ENCODE peak calls at places on chromosome 13, in four cellular contexts. One of them, this sample, is unnamed.

GRCh38 chr13:102401755-102402154 is at the start of gene FGF14:
- DNase-seq in lung: no peak
- DNase-seq in MM.1S: no peak
- DNase-seq in AG04450: no peak
- DNase-seq in this sample: no peak

GRCh38 chr13:44298314-44298713 is 75.3 kb upstream of the SERP2 start:
- DNase-seq in lung: no peak
- DNase-seq in AG04450: no peak
- DNase-seq in MM.1S: no peak
- DNase-seq in this sample: no peak

GRCh38 chr13:74062933-74063332 is 71.3 kb downstream of the KLF12 start:
- DNase-seq in AG04450: no peak
- DNase-seq in MM.1S: peak
- DNase-seq in lung: no peak
- DNase-seq in this sample: peak

GRCh38 chr13:97134364-97135095 is 87.6 kb upstream of the MBNL2 start:
- DNase-seq in MM.1S: no peak
- DNase-seq in AG04450: no peak
- DNase-seq in lung: no peak
- DNase-seq in this sample: no peak

GRCh38 chr13:27370305-27370853 is 54.0 kb upstream of the GTF3A start:
- DNase-seq in AG04450: no peak
- DNase-seq in MM.1S: no peak
- DNase-seq in lung: no peak
- DNase-seq in this sample: no peak

GRCh38 chr13:29435125-29435911 is 160.2 kb downstream of the SLC7A1 start:
- DNase-seq in MM.1S: no peak
- DNase-seq in AG04450: peak
- DNase-seq in lung: no peak
- DNase-seq in this sample: no peak

GRCh38 chr13:87923713-87924112 is 252.5 kb downstream of the SLITRK5 start:
- DNase-seq in MM.1S: no peak
- DNase-seq in lung: no peak
- DNase-seq in AG04450: no peak
- DNase-seq in this sample: no peak

GRCh38 chr13:107373551-107373950 is 805.6 kb upstream of the ARGLU1 start:
- DNase-seq in MM.1S: no peak
- DNase-seq in AG04450: peak
- DNase-seq in lung: no peak
- DNase-seq in this sample: no peak

GRCh38 chr13:22625691-22626090 is 555.1 kb upstream of the SGCG start:
- DNase-seq in MM.1S: no peak
- DNase-seq in AG04450: no peak
- DNase-seq in lung: no peak
- DNase-seq in this sample: no peak

GRCh38 chr13:110326263-110326904 is 19.3 kb downstream of the COL4A2 start:
- DNase-seq in lung: no peak
- DNase-seq in MM.1S: no peak
- DNase-seq in AG04450: no peak
- DNase-seq in this sample: no peak

GRCh38 chr13:109779074-109779473 is 7.3 kb downstream of the IRS2 start:
- DNase-seq in AG04450: no peak
- DNase-seq in MM.1S: no peak
- DNase-seq in lung: no peak
- DNase-seq in this sample: no peak

GRCh38 chr13:110442946-110443632 is 118.4 kb downstream of the RAB20 start:
- DNase-seq in AG04450: no peak
- DNase-seq in lung: no peak
- DNase-seq in MM.1S: no peak
- DNase-seq in this sample: no peak

GRCh38 chr13:20814224-20814910 is 40.6 kb upstream of the EEF1AKMT1 start:
- DNase-seq in AG04450: peak
- DNase-seq in MM.1S: no peak
- DNase-seq in lung: peak
- DNase-seq in this sample: no peak

GRCh38 chr13:78977311-78977710 is 318.4 kb upstream of the OBI1 start:
- DNase-seq in AG04450: no peak
- DNase-seq in MM.1S: no peak
- DNase-seq in lung: no peak
- DNase-seq in this sample: no peak

GRCh38 chr13:30346789-30347167 is 39.4 kb upstream of the KATNAL1 start:
- DNase-seq in AG04450: no peak
- DNase-seq in MM.1S: no peak
- DNase-seq in lung: no peak
- DNase-seq in this sample: no peak

GRCh38 chr13:20492641-20493040 is 33.0 kb downstream of the CRYL1 start:
- DNase-seq in AG04450: no peak
- DNase-seq in MM.1S: no peak
- DNase-seq in lung: no peak
- DNase-seq in this sample: peak

GRCh38 chr13:76939215-76939614 is 9.1 kb upstream of the ACOD1 start:
- DNase-seq in MM.1S: no peak
- DNase-seq in lung: no peak
- DNase-seq in AG04450: no peak
- DNase-seq in this sample: no peak

GRCh38 chr13:51262501-51263211 is 40.5 kb downstream of the FAM124A start:
- DNase-seq in lung: no peak
- DNase-seq in MM.1S: no peak
- DNase-seq in AG04450: no peak
- DNase-seq in this sample: no peak

GRCh38 chr13:91962946-91963345 is 564.5 kb downstream of the GPC5 start:
- DNase-seq in MM.1S: no peak
- DNase-seq in AG04450: no peak
- DNase-seq in lung: no peak
- DNase-seq in this sample: no peak

GRCh38 chr13:113400621-113401451 is 36.9 kb upstream of the GRTP1 start:
- DNase-seq in lung: no peak
- DNase-seq in MM.1S: no peak
- DNase-seq in AG04450: no peak
- DNase-seq in this sample: no peak

GRCh38 chr13:109516196-109516595 is 270.2 kb downstream of the IRS2 start:
- DNase-seq in lung: no peak
- DNase-seq in MM.1S: no peak
- DNase-seq in AG04450: no peak
- DNase-seq in this sample: no peak

GRCh38 chr13:63492604-63493003 is 2077.0 kb upstream of the PCDH20 start:
- DNase-seq in lung: no peak
- DNase-seq in AG04450: no peak
- DNase-seq in MM.1S: no peak
- DNase-seq in this sample: no peak
- TF ChIP-seq CTCF in lung: no peak
- TF ChIP-seq CTCF in AG04450: no peak
- TF ChIP-seq CTCF in MM.1S: no peak
- TF ChIP-seq CTCF in this sample: no peak

DNA sequence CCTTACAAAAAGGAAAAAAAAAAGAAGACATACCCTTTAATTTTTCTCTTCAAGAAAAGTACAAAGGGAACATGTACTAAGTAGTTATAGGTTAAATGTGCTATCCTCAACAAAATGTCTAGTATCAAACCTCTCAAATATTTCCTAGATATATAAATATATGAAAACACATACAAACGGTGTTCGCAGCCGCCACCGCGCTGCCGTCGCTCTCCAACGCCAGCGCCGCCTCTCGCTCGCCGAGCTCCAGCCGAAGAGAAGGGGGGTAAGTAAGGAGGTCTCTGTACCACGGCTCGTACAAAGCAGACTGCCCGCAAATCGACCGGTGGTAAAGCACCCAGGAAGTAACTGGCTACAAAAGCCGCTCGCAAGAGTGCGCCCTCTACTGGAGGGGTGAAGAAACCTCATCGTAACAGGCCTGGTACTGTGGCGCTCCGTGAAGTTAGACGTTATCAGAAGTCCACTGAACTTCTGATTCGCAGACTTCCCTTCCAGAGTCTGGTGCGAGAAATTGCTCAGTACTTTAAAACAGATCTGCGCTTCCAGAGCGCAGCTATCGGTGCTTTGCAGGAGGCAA is 192.1 kb downstream of the DACH1 start:
- DNase-seq in MM.1S: no peak
- DNase-seq in lung: no peak
- DNase-seq in AG04450: no peak
- DNase-seq in this sample: no peak
- TF ChIP-seq CTCF in MM.1S: no peak
- TF ChIP-seq CTCF in lung: no peak
- TF ChIP-seq CTCF in AG04450: peak
- TF ChIP-seq CTCF in this sample: peak

GRCh38 chr13:98962901-98963594 is 14.8 kb downstream of the DOCK9 start:
- DNase-seq in AG04450: no peak
- DNase-seq in lung: no peak
- DNase-seq in MM.1S: no peak
- DNase-seq in this sample: no peak

GRCh38 chr13:98963917-98964316 is 13.9 kb downstream of the DOCK9 start:
- DNase-seq in lung: no peak
- DNase-seq in AG04450: no peak
- DNase-seq in MM.1S: no peak
- DNase-seq in this sample: no peak

GRCh38 chr13:98970293-98970692 is 7.6 kb downstream of the DOCK9 start:
- DNase-seq in AG04450: no peak
- DNase-seq in lung: peak
- DNase-seq in MM.1S: no peak
- DNase-seq in this sample: no peak

GRCh38 chr13:98965325-98965724 is 12.5 kb downstream of the DOCK9 start:
- DNase-seq in lung: no peak
- DNase-seq in AG04450: no peak
- DNase-seq in MM.1S: no peak
- DNase-seq in this sample: no peak

GRCh38 chr13:98966019-98966418 is 11.8 kb downstream of the DOCK9 start:
- DNase-seq in MM.1S: no peak
- DNase-seq in AG04450: no peak
- DNase-seq in lung: no peak
- DNase-seq in this sample: no peak
- TF ChIP-seq CTCF in MM.1S: no peak
- TF ChIP-seq CTCF in AG04450: no peak
- TF ChIP-seq CTCF in lung: no peak
- TF ChIP-seq CTCF in this sample: no peak

GRCh38 chr13:89474432-89474831 is 1803.3 kb downstream of the SLITRK5 start:
- DNase-seq in AG04450: no peak
- DNase-seq in lung: no peak
- DNase-seq in MM.1S: no peak
- DNase-seq in this sample: no peak
- TF ChIP-seq CTCF in AG04450: no peak
- TF ChIP-seq CTCF in lung: no peak
- TF ChIP-seq CTCF in MM.1S: no peak
- TF ChIP-seq CTCF in this sample: no peak

DNA sequence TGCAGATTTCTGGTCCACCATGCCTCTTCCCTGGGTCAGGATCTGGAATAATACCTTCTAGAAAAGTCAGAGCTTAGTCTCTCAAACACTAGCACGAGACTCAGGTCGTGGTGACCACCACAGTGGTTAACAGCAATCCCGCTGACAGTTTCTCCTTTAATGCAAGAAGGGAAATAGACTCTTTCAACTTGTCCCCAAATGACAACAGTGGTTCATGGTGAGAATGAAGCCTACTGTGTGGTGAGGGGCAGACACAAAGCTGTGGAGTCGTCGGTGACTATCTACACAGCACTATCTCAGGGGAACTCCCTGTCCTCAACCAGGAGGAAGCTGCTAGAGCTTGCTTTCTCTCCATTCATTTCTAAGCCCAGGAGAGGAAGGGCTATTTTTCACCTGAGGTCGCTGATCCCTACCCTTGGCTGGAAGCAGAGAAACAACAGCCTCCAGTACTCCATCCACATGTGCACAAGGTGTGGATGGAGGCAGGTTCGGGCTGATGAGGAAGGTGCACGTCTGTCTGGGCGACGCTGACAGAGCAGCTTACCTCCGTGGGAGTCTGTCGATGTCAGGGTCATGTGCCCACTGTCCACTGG is 72.4 kb downstream of the STK24 start:
- DNase-seq in MM.1S: no peak
- DNase-seq in AG04450: no peak
- DNase-seq in lung: no peak
- DNase-seq in this sample: peak
- TF ChIP-seq CTCF in MM.1S: no peak
- TF ChIP-seq CTCF in AG04450: no peak
- TF ChIP-seq CTCF in lung: no peak
- TF ChIP-seq CTCF in this sample: no peak

GRCh38 chr13:83167203-83167602 is 715.1 kb downstream of the SLITRK1 start:
- DNase-seq in MM.1S: no peak
- DNase-seq in AG04450: no peak
- DNase-seq in lung: no peak
- DNase-seq in this sample: no peak

DNA sequence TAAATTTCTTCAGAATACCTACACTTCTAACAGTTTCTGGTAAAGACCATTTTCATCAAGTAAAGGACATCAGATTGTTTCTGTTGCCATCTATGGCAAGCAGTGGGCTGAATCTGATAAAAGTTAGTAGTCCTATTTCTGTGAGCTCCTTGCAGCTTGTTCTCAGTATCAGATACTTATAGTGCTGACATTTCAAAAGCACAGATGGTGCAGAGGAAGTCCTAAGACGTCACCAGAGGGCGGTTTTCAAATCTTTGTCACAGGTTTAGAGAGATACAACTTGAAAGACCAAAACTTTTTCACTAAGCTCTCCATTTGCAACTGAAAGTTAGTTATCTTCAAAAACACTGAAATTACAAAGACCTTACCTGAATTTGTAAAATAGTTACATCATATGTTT is 719.8 kb downstream of the SLITRK1 start:
- DNase-seq in MM.1S: peak
- DNase-seq in AG04450: no peak
- DNase-seq in lung: no peak
- DNase-seq in this sample: no peak
- TF ChIP-seq CTCF in MM.1S: no peak
- TF ChIP-seq CTCF in AG04450: no peak
- TF ChIP-seq CTCF in lung: no peak
- TF ChIP-seq CTCF in this sample: no peak

GRCh38 chr13:86567119-86567518 is 767.9 kb upstream of the SLITRK6 start:
- DNase-seq in MM.1S: no peak
- DNase-seq in lung: no peak
- DNase-seq in AG04450: no peak
- DNase-seq in this sample: no peak
- TF ChIP-seq CTCF in MM.1S: peak
- TF ChIP-seq CTCF in lung: no peak
- TF ChIP-seq CTCF in AG04450: no peak
- TF ChIP-seq CTCF in this sample: peak

GRCh38 chr13:45742985-45743384 is 40.9 kb downstream of the CBY2 start:
- DNase-seq in MM.1S: no peak
- DNase-seq in lung: no peak
- DNase-seq in AG04450: no peak
- DNase-seq in this sample: no peak

DNA sequence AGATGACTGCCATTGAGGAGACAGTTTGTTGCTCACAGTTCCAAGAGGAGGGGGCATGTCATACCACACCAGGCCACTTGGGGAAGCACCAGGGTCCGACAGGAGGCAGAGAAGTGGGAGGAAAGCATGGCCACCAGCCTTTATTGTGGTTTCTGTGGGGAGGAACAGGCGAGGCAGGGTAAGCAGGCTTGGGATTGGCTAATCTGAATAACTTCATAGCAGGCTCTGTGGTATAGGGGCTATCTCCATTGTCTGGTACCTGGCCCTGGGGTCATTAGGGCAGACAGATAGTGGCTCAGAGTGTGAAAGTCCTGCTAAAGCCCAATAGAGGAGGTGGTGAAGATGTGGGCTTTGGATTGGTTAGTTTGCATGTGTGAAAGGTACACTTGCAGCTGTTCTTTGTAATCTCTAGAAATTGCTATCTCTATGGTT is 35.5 kb downstream of the CBY2 start:
- DNase-seq in MM.1S: peak
- DNase-seq in lung: no peak
- DNase-seq in AG04450: no peak
- DNase-seq in this sample: peak
- TF ChIP-seq CTCF in MM.1S: peak
- TF ChIP-seq CTCF in lung: no peak
- TF ChIP-seq CTCF in AG04450: peak
- TF ChIP-seq CTCF in this sample: peak